ENCODE peak calls at places on chromosomes 5 and 9, in seven cellular contexts. S is NCI-H1417; N is substantia nigra; Y is fibroblast of the conjunctiva; F is Kasumi-1; Q is NK-92 treated with Interleukin-12 subunit alpha and Interleukin-12 subunit beta, amount 100 ng/mL, for 24 hours; C is NCI-H1694 treated with DMSO at 0.1 percent for 48 hours. L is an unnamed sample.

GRCh38 chr9:14343948-14344547 is 30.1 kb upstream of the NFIB start:
- DNase-seq in S (peak), N (peak), Y (no peak), F (no peak), Q (no peak), C (peak), L (no peak)

GRCh38 chr9:68838245-68838644 is 133.2 kb downstream of the PIP5K1B start:
- DNase-seq in S (no peak), N (no peak), Y (no peak), F (no peak), Q (no peak), C (no peak), L (no peak)

GRCh38 chr5:109529520-109529919 is 119.7 kb upstream of the PJA2 start:
- DNase-seq in S (no peak), N (no peak), Y (peak), F (no peak), Q (no peak), C (no peak), L (no peak)

GRCh38 chr9:126715382-126715781 is 89.5 kb upstream of the ZBTB43 start:
- DNase-seq in S (no peak), N (no peak), Y (no peak), F (no peak), Q (no peak), C (no peak), L (no peak)

GRCh38 chr5:138698713-138699112 is 54.5 kb upstream of the CTNNA1 start:
- DNase-seq in S (no peak), N (no peak), Y (no peak), F (peak), Q (no peak), C (no peak), L (no peak)

GRCh38 chr9:120454427-120454826 is 125.5 kb downstream of the CDK5RAP2 start:
- DNase-seq in S (no peak), N (no peak), Y (no peak), F (no peak), Q (no peak), C (no peak), L (no peak)

GRCh38 chr5:103602465-103602864 is 39.9 kb upstream of the NUDT12 start:
- DNase-seq in S (no peak), N (no peak), Y (no peak), F (no peak), Q (no peak), C (no peak), L (no peak)

GRCh38 chr9:86778761-86779160 is 168.5 kb downstream of the GAS1 start:
- DNase-seq in S (no peak), N (no peak), Y (no peak), F (no peak), Q (no peak), C (no peak), L (no peak)

GRCh38 chr5:135541969-135542502 is 6.3 kb upstream of the NEUROG1 start:
- DNase-seq in S (no peak), N (no peak), Y (no peak), F (no peak), Q (no peak), C (no peak), L (no peak)

GRCh38 chr5:148934895-148935400 is 108.5 kb downstream of the ADRB2 start:
- DNase-seq in S (no peak), N (no peak), Y (no peak), F (no peak), Q (no peak), C (no peak), L (no peak)

GRCh38 chr5:17838506-17838905 is 204.2 kb downstream of the TAF11L14 start:
- DNase-seq in S (no peak), N (no peak), Y (no peak), F (no peak), Q (no peak), C (no peak), L (no peak)

GRCh38 chr5:109866051-109866450 is 176.3 kb downstream of the MAN2A1 start:
- DNase-seq in S (no peak), N (no peak), Y (no peak), F (no peak), Q (no peak), C (no peak), L (no peak)

GRCh38 chr9:98375138-98375726 is 119.8 kb upstream of the TBC1D2 start:
- DNase-seq in S (no peak), N (no peak), Y (no peak), F (no peak), Q (no peak), C (no peak), L (no peak)

GRCh38 chr5:150180241-150181027 is 9.4 kb upstream of the SLC6A7 start:
- DNase-seq in S (no peak), N (peak), Y (no peak), F (peak), Q (no peak), C (no peak), L (no peak)

GRCh38 chr5:93604119-93604963 is 21.3 kb downstream of the NR2F1 start:
- DNase-seq in S (no peak), N (no peak), Y (no peak), F (no peak), Q (no peak), C (no peak), L (no peak)

GRCh38 chr9:136853596-136854112 is 1.5 kb downstream of the MAMDC4 start:
- DNase-seq in S (no peak), N (no peak), Y (no peak), F (no peak), Q (no peak), C (no peak), L (no peak)

GRCh38 chr5:112270299-112271293 is 148.5 kb downstream of the EPB41L4A start:
- DNase-seq in S (no peak), N (no peak), Y (no peak), F (no peak), Q (no peak), C (no peak), L (no peak)

GRCh38 chr5:119055267-119055666 is 15.6 kb upstream of the DMXL1 start:
- DNase-seq in S (no peak), N (no peak), Y (no peak), F (no peak), Q (no peak), C (no peak), L (no peak)

GRCh38 chr9:137369111-137369787 is 53.7 kb downstream of the EXD3 start:
- DNase-seq in S (no peak), N (no peak), Y (no peak), F (no peak), Q (no peak), C (no peak), L (no peak)

GRCh38 chr5:109692011-109692410 is 2.3 kb downstream of the MAN2A1 start:
- DNase-seq in S (no peak), N (no peak), Y (peak), F (no peak), Q (no peak), C (no peak), L (no peak)

GRCh38 chr9:29285818-29286217 is 1712.5 kb upstream of the C9orf72 start:
- DNase-seq in S (peak), N (no peak), Y (peak), F (peak), Q (no peak), C (no peak), L (no peak)

GRCh38 chr9:131943397-131943796 is 136.3 kb downstream of the MED27 start:
- DNase-seq in S (peak), N (no peak), Y (no peak), F (no peak), Q (no peak), C (peak), L (no peak)

GRCh38 chr9:120110520-120110919 is 469.4 kb downstream of the CDK5RAP2 start:
- DNase-seq in S (peak), N (no peak), Y (no peak), F (no peak), Q (no peak), C (no peak), L (no peak)

GRCh38 chr9:14251146-14252071 is 62.5 kb downstream of the NFIB start:
- DNase-seq in S (peak), N (peak), Y (peak), F (no peak), Q (no peak), C (no peak), L (peak)

GRCh38 chr5:59174248-59174844 is 591.5 kb downstream of the RAB3C start:
- DNase-seq in S (peak), N (no peak), Y (peak), F (peak), Q (no peak), C (peak), L (peak)

GRCh38 chr9:93419023-93419422 is 32.5 kb upstream of the FAM120A start:
- DNase-seq in S (no peak), N (no peak), Y (no peak), F (no peak), Q (no peak), C (no peak), L (no peak)

GRCh38 chr9:100426532-100427365 is at the start of gene MSANTD3:
- DNase-seq in S (peak), N (peak), Y (no peak), F (peak), Q (no peak), C (peak), L (peak)

GRCh38 chr5:65722575-65723424 is 795 bp downstream of the NLN start:
- DNase-seq in S (peak), N (peak), Y (peak), F (peak), Q (no peak), C (peak), L (peak)

GRCh38 chr5:54703091-54703490 is 185.5 kb downstream of the SNX18 start:
- DNase-seq in S (peak), N (no peak), Y (peak), F (no peak), Q (no peak), C (no peak), L (peak)

GRCh38 chr5:177474094-177474493 is 660 bp upstream of the DBN1 start:
- DNase-seq in S (no peak), N (no peak), Y (no peak), F (no peak), Q (no peak), C (no peak), L (no peak)

GRCh38 chr9:71984388-71985069 is 73.1 kb downstream of the C9orf85 start:
- DNase-seq in S (no peak), N (no peak), Y (peak), F (no peak), Q (no peak), C (no peak), L (no peak)

GRCh38 chr9:133815781-133816180 is 77.6 kb upstream of the SARDH start:
- DNase-seq in S (no peak), N (no peak), Y (no peak), F (no peak), Q (no peak), C (no peak), L (no peak)

GRCh38 chr5:59769041-59769360 is 124.5 kb downstream of the PDE4D start:
- DNase-seq in S (no peak), N (no peak), Y (no peak), F (no peak), Q (no peak), C (peak), L (no peak)

GRCh38 chr5:124264499-124264898 is 481.9 kb downstream of the ZNF608 start:
- DNase-seq in S (no peak), N (no peak), Y (no peak), F (no peak), Q (no peak), C (no peak), L (no peak)

L was measured in Calu3.